ENCODE peak calls at places on chromosomes 7 and 10, in five cellular contexts. T, C, K, M and R are unnamed samples.

GRCh38 chr10:133608855-133609254 is 17.7 kb downstream of the FRG2B start:
- DNase-seq in T (no peak), C (no peak), K (no peak), M (no peak), R (no peak)

GRCh38 chr7:116030626-116031276 is at the start of gene TFEC:
- DNase-seq in T (no peak), C (no peak), K (no peak), M (no peak), R (no peak)

GRCh38 chr7:1054438-1055083 is 10.2 kb downstream of the GPR146 start:
- DNase-seq in T (no peak), C (no peak), K (no peak), M (no peak), R (no peak)

GRCh38 chr10:104120903-104121484 is 977 bp upstream of the SFR1 start:
- DNase-seq in T (peak; percentile 98), C (peak; percentile 94), K (no peak), M (peak; percentile 21), R (peak; percentile 98)

GRCh38 chr7:94240902-94241301 is 153.8 kb upstream of the COL1A2 start:
- DNase-seq in T (no peak), C (no peak), K (no peak), M (no peak), R (no peak)

GRCh38 chr7:48161407-48162125 is 9.7 kb upstream of the ABCA13 start:
- DNase-seq in T (no peak), C (no peak), K (no peak), M (no peak), R (no peak)

GRCh38 chr10:30098624-30099023 is 39.2 kb upstream of the JCAD start:
- DNase-seq in T (no peak), C (no peak), K (no peak), M (no peak), R (no peak)

GRCh38 chr7:107697246-107698044 is 36.8 kb downstream of the SLC26A4 start:
- DNase-seq in T (no peak), C (no peak), K (no peak), M (no peak), R (no peak)

GRCh38 chr10:94005050-94005449 is 11.3 kb downstream of the PLCE1 start:
- DNase-seq in T (no peak), C (no peak), K (no peak), M (no peak), R (no peak)

GRCh38 chr7:10474048-10474447 is 499.6 kb upstream of the PHF14 start:
- DNase-seq in T (no peak), C (no peak), K (no peak), M (no peak), R (no peak)

GRCh38 chr10:42428534-42428933 is 209.8 kb downstream of the ZNF33B start:
- DNase-seq in T (peak; percentile 3), C (no peak), K (no peak), M (no peak), R (no peak)

GRCh38 chr7:4682621-4683042 is 537 bp downstream of the FOXK1 start:
- DNase-seq in T (no peak), C (no peak), K (no peak), M (no peak), R (no peak)

GRCh38 chr10:19713800-19714525 is 102.3 kb upstream of the PLXDC2 start:
- DNase-seq in T (no peak), C (no peak), K (no peak), M (no peak), R (no peak)

GRCh38 chr7:97004931-97005763 is at the start of gene DLX6:
- DNase-seq in T (no peak), C (no peak), K (no peak), M (no peak), R (no peak)

GRCh38 chr7:125316451-125316850 is 386.8 kb upstream of the POT1 start:
- DNase-seq in T (peak; percentile 39), C (no peak), K (no peak), M (no peak), R (no peak)

GRCh38 chr7:16345979-16346958 is 75.1 kb downstream of the CRPPA start:
- DNase-seq in T (peak; percentile 44), C (no peak), K (no peak), M (no peak), R (no peak)

GRCh38 chr7:11607676-11608075 is 224.3 kb downstream of the THSD7A start:
- DNase-seq in T (no peak), C (no peak), K (no peak), M (no peak), R (no peak)

GRCh38 chr7:1856161-1856965 is 186.3 kb downstream of the ELFN1 start:
- DNase-seq in T (no peak), C (no peak), K (no peak), M (no peak), R (no peak)

GRCh38 chr10:105188737-105189463 is 547.8 kb downstream of the SORCS3 start:
- DNase-seq in T (no peak), C (no peak), K (no peak), M (no peak), R (no peak)

GRCh38 chr10:13989616-13990015 is 341.1 kb downstream of the FRMD4A start:
- DNase-seq in T (no peak), C (no peak), K (no peak), M (no peak), R (no peak)

GRCh38 chr10:97195654-97196212 is 10.0 kb upstream of the SLIT1 start:
- DNase-seq in T (no peak), C (no peak), K (no peak), M (no peak), R (no peak)

GRCh38 chr7:38584443-38585210 is 46.5 kb downstream of the AMPH start:
- DNase-seq in T (no peak), C (no peak), K (no peak), M (no peak), R (no peak)

GRCh38 chr10:72525277-72525676 is 100.6 kb downstream of the MICU1 start:
- DNase-seq in T (no peak), C (no peak), K (no peak), M (no peak), R (no peak)

GRCh38 chr10:15627617-15628196 is 92.0 kb downstream of the ITGA8 start:
- DNase-seq in T (no peak), C (no peak), K (no peak), M (no peak), R (no peak)

GRCh38 chr7:90298145-90299038 is 22.7 kb downstream of the FAM237B start:
- DNase-seq in T (peak; percentile 29), C (no peak), K (no peak), M (no peak), R (no peak)

GRCh38 chr7:76294344-76295024 is 8.0 kb upstream of the HSPB1 start:
- DNase-seq in T (peak; percentile 83), C (peak; percentile 96), K (no peak), M (no peak), R (peak; percentile 98)

GRCh38 chr7:37920619-37921339 is at the start of gene EPDR1:
- DNase-seq in T (peak; percentile 37), C (no peak), K (no peak), M (no peak), R (no peak)

GRCh38 chr7:140656548-140657515 is 15.9 kb upstream of the ADCK2 start:
- DNase-seq in T (no peak), C (peak; percentile 69), K (no peak), M (peak; percentile 45), R (no peak)
- TF ChIP-seq POLR2AphosphoS5 in T (no peak), C (no peak), K (no peak), M (no peak), R (no peak)

GRCh38 chr10:75654777-75655176 is 223.4 kb downstream of the LRMDA start:
- DNase-seq in T (no peak), C (no peak), K (no peak), M (no peak), R (no peak)

GRCh38 chr10:75657351-75657750 is 225.9 kb downstream of the LRMDA start:
- DNase-seq in T (no peak), C (no peak), K (no peak), M (no peak), R (no peak)

GRCh38 chr10:75654171-75654772 is 222.8 kb downstream of the LRMDA start:
- DNase-seq in T (no peak), C (no peak), K (no peak), M (no peak), R (no peak)

GRCh38 chr10:75658036-75658435 is 226.6 kb downstream of the LRMDA start:
- DNase-seq in T (no peak), C (no peak), K (no peak), M (no peak), R (no peak)

GRCh38 chr10:75655791-75656451 is 224.5 kb downstream of the LRMDA start:
- DNase-seq in T (no peak), C (no peak), K (no peak), M (no peak), R (no peak)
- TF ChIP-seq POLR2AphosphoS5 in T (no peak), C (no peak), K (no peak), M (no peak), R (no peak)

GRCh38 chr10:129953541-129954031 is 10.5 kb downstream of the EBF3 start:
- DNase-seq in T (no peak), C (no peak), K (no peak), M (no peak), R (no peak)

GRCh38 chr10:129956285-129956649 is 7.8 kb downstream of the EBF3 start:
- DNase-seq in T (no peak), C (no peak), K (no peak), M (no peak), R (no peak)

GRCh38 chr10:129955591-129956284 is 8.3 kb downstream of the EBF3 start:
- DNase-seq in T (no peak), C (no peak), K (no peak), M (no peak), R (no peak)

GRCh38 chr10:129952771-129953489 is 11.1 kb downstream of the EBF3 start:
- DNase-seq in T (no peak), C (no peak), K (no peak), M (no peak), R (no peak)

GRCh38 chr10:129954916-129955315 is 9.2 kb downstream of the EBF3 start:
- DNase-seq in T (no peak), C (no peak), K (no peak), M (no peak), R (no peak)
- TF ChIP-seq POLR2AphosphoS5 in T (no peak), C (no peak), K (no peak), M (no peak), R (no peak)

GRCh38 chr7:44307905-44308740 is 17.3 kb downstream of the CAMK2B start:
- DNase-seq in T (no peak), C (peak; percentile 48), K (no peak), M (no peak), R (peak; percentile 93)

GRCh38 chr7:44310221-44310848 is 15.1 kb downstream of the CAMK2B start:
- DNase-seq in T (no peak), C (no peak), K (no peak), M (no peak), R (peak; percentile 42)

GRCh38 chr7:44308741-44309270 is 16.6 kb downstream of the CAMK2B start:
- DNase-seq in T (no peak), C (peak; percentile 39), K (no peak), M (no peak), R (peak; percentile 67)

GRCh38 chr7:44307301-44307900 is 18.0 kb downstream of the CAMK2B start:
- DNase-seq in T (peak; percentile 43), C (no peak), K (no peak), M (no peak), R (peak; percentile 82)

GRCh38 chr7:44309271-44310091 is 15.9 kb downstream of the CAMK2B start:
- DNase-seq in T (no peak), C (peak; percentile 60), K (no peak), M (no peak), R (peak; percentile 76)
- TF ChIP-seq POLR2AphosphoS5 in T (no peak), C (no peak), K (no peak), M (no peak), R (no peak)